ENCODE peak calls at places on chromosomes 6 and 20, in seven cellular contexts. One of them, this sample, is unnamed.

GRCh38 chr20:14337400-14338171 is at the start of gene FLRT3:
- DNase-seq in progenitor cell of endocrine pancreas: peak
- DNase-seq in psoas muscle: peak
- DNase-seq in sigmoid colon: peak
- DNase-seq in cardiac muscle cell: peak
- DNase-seq in GM20000: peak
- DNase-seq in Peyer's patch: peak
- DNase-seq in this sample: peak

GRCh38 chr6:137767931-137768690 is 98.9 kb upstream of the TNFAIP3 start:
- DNase-seq in psoas muscle: no peak
- DNase-seq in sigmoid colon: no peak
- DNase-seq in cardiac muscle cell: no peak
- DNase-seq in progenitor cell of endocrine pancreas: no peak
- DNase-seq in Peyer's patch: no peak
- DNase-seq in GM20000: peak
- DNase-seq in this sample: no peak

GRCh38 chr6:3340891-3341290 is 82.1 kb downstream of the PSMG4 start:
- DNase-seq in sigmoid colon: no peak
- DNase-seq in cardiac muscle cell: peak
- DNase-seq in Peyer's patch: no peak
- DNase-seq in GM20000: no peak
- DNase-seq in progenitor cell of endocrine pancreas: no peak
- DNase-seq in psoas muscle: no peak
- DNase-seq in this sample: no peak

GRCh38 chr6:169428532-169428931 is 174.9 kb upstream of the THBS2 start:
- DNase-seq in Peyer's patch: no peak
- DNase-seq in psoas muscle: no peak
- DNase-seq in cardiac muscle cell: no peak
- DNase-seq in progenitor cell of endocrine pancreas: no peak
- DNase-seq in GM20000: no peak
- DNase-seq in sigmoid colon: peak
- DNase-seq in this sample: no peak

GRCh38 chr20:31605902-31606677 is 1.0 kb downstream of the ID1 start:
- DNase-seq in Peyer's patch: peak
- DNase-seq in cardiac muscle cell: peak
- DNase-seq in progenitor cell of endocrine pancreas: peak
- DNase-seq in sigmoid colon: peak
- DNase-seq in GM20000: peak
- DNase-seq in psoas muscle: peak
- DNase-seq in this sample: no peak

GRCh38 chr20:36847710-36848040 is 28.3 kb upstream of the TLDC2 start:
- DNase-seq in progenitor cell of endocrine pancreas: no peak
- DNase-seq in GM20000: no peak
- DNase-seq in sigmoid colon: no peak
- DNase-seq in psoas muscle: no peak
- DNase-seq in Peyer's patch: no peak
- DNase-seq in cardiac muscle cell: no peak
- DNase-seq in this sample: no peak

GRCh38 chr6:47413752-47414516 is 63.7 kb upstream of the CD2AP start:
- DNase-seq in cardiac muscle cell: peak
- DNase-seq in sigmoid colon: no peak
- DNase-seq in GM20000: peak
- DNase-seq in psoas muscle: no peak
- DNase-seq in progenitor cell of endocrine pancreas: no peak
- DNase-seq in Peyer's patch: peak
- DNase-seq in this sample: peak

GRCh38 chr6:159691133-159691962 is 1.7 kb downstream of the SOD2 start:
- DNase-seq in Peyer's patch: no peak
- DNase-seq in GM20000: peak
- DNase-seq in cardiac muscle cell: peak
- DNase-seq in progenitor cell of endocrine pancreas: no peak
- DNase-seq in sigmoid colon: no peak
- DNase-seq in psoas muscle: no peak
- DNase-seq in this sample: peak

GRCh38 chr20:23047001-23047737 is 2.3 kb downstream of the THBD start:
- DNase-seq in progenitor cell of endocrine pancreas: no peak
- DNase-seq in cardiac muscle cell: no peak
- DNase-seq in sigmoid colon: no peak
- DNase-seq in psoas muscle: no peak
- DNase-seq in GM20000: no peak
- DNase-seq in Peyer's patch: no peak
- DNase-seq in this sample: no peak

GRCh38 chr20:16072220-16072619 is 501.0 kb downstream of the KIF16B start:
- DNase-seq in cardiac muscle cell: no peak
- DNase-seq in sigmoid colon: no peak
- DNase-seq in psoas muscle: no peak
- DNase-seq in progenitor cell of endocrine pancreas: no peak
- DNase-seq in GM20000: no peak
- DNase-seq in Peyer's patch: no peak
- DNase-seq in this sample: no peak

GRCh38 chr6:132456700-132457143 is 55.4 kb upstream of the MOXD1 start:
- DNase-seq in Peyer's patch: peak
- DNase-seq in progenitor cell of endocrine pancreas: no peak
- DNase-seq in cardiac muscle cell: peak
- DNase-seq in sigmoid colon: peak
- DNase-seq in GM20000: peak
- DNase-seq in psoas muscle: no peak
- DNase-seq in this sample: no peak

DNA sequence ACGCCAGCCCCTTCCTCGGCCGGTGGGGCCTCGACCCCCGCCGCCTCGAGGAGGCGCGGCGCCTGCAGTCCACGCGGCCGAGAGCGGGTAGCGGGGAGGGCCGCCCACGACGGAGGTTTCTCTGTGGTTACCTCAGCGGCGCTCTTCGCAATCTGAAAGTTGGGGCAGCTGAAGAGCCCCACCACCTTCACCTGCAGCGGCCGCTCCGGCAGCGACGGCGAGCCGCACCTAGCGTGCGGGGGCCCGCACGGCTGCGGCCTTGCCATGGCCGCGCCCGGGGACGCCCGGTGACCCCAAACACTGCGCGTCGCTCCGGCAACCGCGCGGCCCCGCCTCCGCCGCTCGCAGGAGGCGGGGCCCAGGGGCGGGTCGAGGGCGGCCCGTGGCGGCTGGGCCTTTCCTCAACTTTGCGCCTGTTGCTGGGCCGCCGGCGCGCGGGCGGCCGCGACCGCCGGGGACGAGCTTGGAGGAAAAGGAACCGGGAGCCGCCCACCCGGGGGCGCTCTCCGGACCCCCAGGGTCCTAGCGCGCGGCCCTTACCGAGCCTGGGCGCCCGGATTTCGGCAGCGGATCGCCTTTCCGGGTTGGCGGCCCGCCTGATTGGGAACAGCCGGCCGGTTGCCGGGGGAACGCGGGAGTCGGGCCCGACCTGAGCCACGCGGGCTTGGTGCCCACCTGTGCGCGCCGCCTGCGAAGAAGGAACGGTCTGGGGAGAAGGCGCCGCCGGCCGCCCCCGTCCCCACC is at the start of the genes PPIL6 and SMPD2:
- DNase-seq in Peyer's patch: peak
- DNase-seq in progenitor cell of endocrine pancreas: peak
- DNase-seq in psoas muscle: peak
- DNase-seq in GM20000: peak
- DNase-seq in cardiac muscle cell: peak
- DNase-seq in sigmoid colon: peak
- DNase-seq in this sample: peak
- TF ChIP-seq CTCF in Peyer's patch: peak
- TF ChIP-seq CTCF in progenitor cell of endocrine pancreas: peak
- TF ChIP-seq CTCF in psoas muscle: peak
- TF ChIP-seq CTCF in GM20000: no peak
- TF ChIP-seq CTCF in cardiac muscle cell: peak
- TF ChIP-seq CTCF in sigmoid colon: peak
- TF ChIP-seq CTCF in this sample: peak

GRCh38 chr6:133612459-133612858 is 276.5 kb upstream of the TCF21 start:
- DNase-seq in cardiac muscle cell: no peak
- DNase-seq in GM20000: no peak
- DNase-seq in progenitor cell of endocrine pancreas: no peak
- DNase-seq in Peyer's patch: no peak
- DNase-seq in sigmoid colon: no peak
- DNase-seq in psoas muscle: no peak
- DNase-seq in this sample: no peak
- TF ChIP-seq CTCF in cardiac muscle cell: no peak
- TF ChIP-seq CTCF in GM20000: no peak
- TF ChIP-seq CTCF in progenitor cell of endocrine pancreas: no peak
- TF ChIP-seq CTCF in Peyer's patch: no peak
- TF ChIP-seq CTCF in sigmoid colon: no peak
- TF ChIP-seq CTCF in psoas muscle: no peak
- TF ChIP-seq CTCF in this sample: no peak

DNA sequence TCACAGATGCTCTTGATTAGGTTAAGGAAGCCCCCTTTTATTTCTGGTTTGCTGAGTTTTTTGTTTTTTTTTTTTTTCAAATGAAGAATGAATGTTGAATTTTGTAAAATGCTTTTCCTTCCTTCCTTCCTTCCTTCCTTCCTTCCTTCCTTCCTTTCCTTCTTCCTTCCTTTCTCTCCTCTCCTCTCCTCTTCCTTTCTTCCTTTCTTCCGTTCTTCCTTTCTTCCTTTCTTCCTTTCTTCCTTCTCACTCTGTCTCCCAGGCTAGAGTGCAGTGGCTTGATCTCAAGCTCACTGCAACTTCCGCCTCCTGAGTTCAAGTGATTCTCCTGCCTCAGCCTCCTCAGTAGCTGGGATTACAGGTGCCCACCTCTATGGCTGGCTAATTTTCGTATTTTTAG is 158.2 kb downstream of the ZFAND3 start:
- DNase-seq in psoas muscle: no peak
- DNase-seq in Peyer's patch: no peak
- DNase-seq in cardiac muscle cell: no peak
- DNase-seq in sigmoid colon: no peak
- DNase-seq in progenitor cell of endocrine pancreas: no peak
- DNase-seq in GM20000: no peak
- DNase-seq in this sample: no peak
- TF ChIP-seq CTCF in psoas muscle: no peak
- TF ChIP-seq CTCF in Peyer's patch: no peak
- TF ChIP-seq CTCF in cardiac muscle cell: no peak
- TF ChIP-seq CTCF in sigmoid colon: no peak
- TF ChIP-seq CTCF in progenitor cell of endocrine pancreas: no peak
- TF ChIP-seq CTCF in GM20000: no peak
- TF ChIP-seq CTCF in this sample: no peak

GRCh38 chr6:13531956-13532355 is 42.4 kb upstream of the SIRT5 start:
- DNase-seq in Peyer's patch: no peak
- DNase-seq in sigmoid colon: no peak
- DNase-seq in psoas muscle: no peak
- DNase-seq in cardiac muscle cell: no peak
- DNase-seq in GM20000: no peak
- DNase-seq in progenitor cell of endocrine pancreas: no peak
- DNase-seq in this sample: no peak

GRCh38 chr6:13537527-13537897 is 36.9 kb upstream of the SIRT5 start:
- DNase-seq in cardiac muscle cell: no peak
- DNase-seq in progenitor cell of endocrine pancreas: no peak
- DNase-seq in GM20000: no peak
- DNase-seq in sigmoid colon: no peak
- DNase-seq in psoas muscle: no peak
- DNase-seq in Peyer's patch: no peak
- DNase-seq in this sample: no peak

GRCh38 chr6:13536796-13537526 is 37.4 kb upstream of the SIRT5 start:
- DNase-seq in cardiac muscle cell: no peak
- DNase-seq in psoas muscle: no peak
- DNase-seq in GM20000: no peak
- DNase-seq in Peyer's patch: no peak
- DNase-seq in sigmoid colon: no peak
- DNase-seq in progenitor cell of endocrine pancreas: no peak
- DNase-seq in this sample: no peak

GRCh38 chr6:13535306-13535705 is 39.1 kb upstream of the SIRT5 start:
- DNase-seq in psoas muscle: no peak
- DNase-seq in cardiac muscle cell: no peak
- DNase-seq in GM20000: no peak
- DNase-seq in sigmoid colon: no peak
- DNase-seq in progenitor cell of endocrine pancreas: no peak
- DNase-seq in Peyer's patch: no peak
- DNase-seq in this sample: no peak

GRCh38 chr6:13534536-13534935 is 39.9 kb upstream of the SIRT5 start:
- DNase-seq in GM20000: no peak
- DNase-seq in Peyer's patch: no peak
- DNase-seq in psoas muscle: no peak
- DNase-seq in progenitor cell of endocrine pancreas: no peak
- DNase-seq in cardiac muscle cell: no peak
- DNase-seq in sigmoid colon: no peak
- DNase-seq in this sample: no peak
- TF ChIP-seq CTCF in GM20000: no peak
- TF ChIP-seq CTCF in Peyer's patch: no peak
- TF ChIP-seq CTCF in psoas muscle: no peak
- TF ChIP-seq CTCF in progenitor cell of endocrine pancreas: no peak
- TF ChIP-seq CTCF in cardiac muscle cell: no peak
- TF ChIP-seq CTCF in sigmoid colon: no peak
- TF ChIP-seq CTCF in this sample: no peak

DNA sequence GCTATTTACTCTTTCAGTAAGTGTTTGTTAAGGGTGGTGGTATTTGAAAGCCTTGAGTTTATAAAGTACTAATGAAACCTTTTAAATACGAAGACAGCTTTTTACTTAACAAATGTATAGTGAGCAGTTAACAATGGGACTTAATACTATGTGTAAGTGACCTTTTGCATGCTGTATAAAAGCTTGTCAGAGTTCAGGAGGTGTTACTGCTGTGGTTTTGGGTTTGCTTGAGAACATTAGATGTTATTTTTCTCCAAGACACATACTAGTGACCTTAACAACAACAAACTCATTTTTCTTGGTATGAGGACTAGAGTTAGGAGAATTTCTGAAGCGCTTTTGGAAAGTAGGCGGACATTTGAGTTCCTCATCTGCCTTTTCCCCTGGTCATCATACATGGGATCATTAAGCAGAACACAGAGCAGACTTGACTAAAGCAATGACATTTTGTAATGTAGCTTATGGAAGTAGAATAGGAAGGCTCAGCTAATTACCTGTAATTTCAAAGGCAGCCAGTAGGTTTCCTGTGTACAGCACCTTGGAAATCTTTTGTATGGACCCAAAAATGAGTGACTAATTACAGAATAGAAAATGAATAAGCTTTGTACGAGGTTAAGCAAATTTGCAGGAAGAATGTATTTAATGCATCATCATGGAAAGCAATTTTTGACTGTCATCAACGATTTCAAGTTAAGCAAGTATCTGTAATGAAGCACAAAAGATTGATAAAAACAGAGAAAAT is 14.1 kb downstream of the CDYL start:
- DNase-seq in cardiac muscle cell: no peak
- DNase-seq in GM20000: no peak
- DNase-seq in sigmoid colon: no peak
- DNase-seq in progenitor cell of endocrine pancreas: no peak
- DNase-seq in Peyer's patch: no peak
- DNase-seq in psoas muscle: no peak
- DNase-seq in this sample: no peak
- TF ChIP-seq CTCF in cardiac muscle cell: no peak
- TF ChIP-seq CTCF in GM20000: peak
- TF ChIP-seq CTCF in sigmoid colon: no peak
- TF ChIP-seq CTCF in progenitor cell of endocrine pancreas: peak
- TF ChIP-seq CTCF in Peyer's patch: no peak
- TF ChIP-seq CTCF in psoas muscle: peak
- TF ChIP-seq CTCF in this sample: no peak

GRCh38 chr20:6626805-6627204 is 140.7 kb upstream of the BMP2 start:
- DNase-seq in psoas muscle: no peak
- DNase-seq in sigmoid colon: no peak
- DNase-seq in Peyer's patch: no peak
- DNase-seq in cardiac muscle cell: no peak
- DNase-seq in progenitor cell of endocrine pancreas: no peak
- DNase-seq in GM20000: no peak
- DNase-seq in this sample: no peak
- TF ChIP-seq CTCF in psoas muscle: no peak
- TF ChIP-seq CTCF in sigmoid colon: no peak
- TF ChIP-seq CTCF in Peyer's patch: no peak
- TF ChIP-seq CTCF in cardiac muscle cell: peak
- TF ChIP-seq CTCF in progenitor cell of endocrine pancreas: no peak
- TF ChIP-seq CTCF in GM20000: no peak
- TF ChIP-seq CTCF in this sample: no peak

This sample was measured in AG09319.